ENCODE peak calls at places on chromosomes 6 and 20, in five cellular contexts. L is left lung, U is neural progenitor cell, F is mesendoderm, X is testis. K is an unnamed sample.
A peak's percentile ranks its signal among the peaks of the same experiment; 100 is the strongest.

GRCh38 chr6:99434702-99435530 is 9.8 kb upstream of the PNISR start:
- DNase-seq in F (peak; percentile 13), X (no peak), L (no peak), U (no peak), K (no peak)

GRCh38 chr6:25350593-25350992 is 71.4 kb downstream of the CARMIL1 start:
- DNase-seq in L (no peak), U (no peak), X (no peak), F (no peak), K (no peak)

GRCh38 chr20:32583581-32584045 is 1.5 kb downstream of the NOL4L start:
- DNase-seq in U (peak; percentile 66), F (peak; percentile 34), L (no peak), X (no peak), K (peak; percentile 68)

GRCh38 chr6:14131579-14131978 is 14.0 kb downstream of the CD83 start:
- DNase-seq in X (no peak), L (no peak), F (no peak), U (no peak), K (peak; percentile 5)

GRCh38 chr6:141261016-141261671 is 871.6 kb upstream of the GJE1 start:
- DNase-seq in L (peak; percentile 43), X (no peak), U (no peak), F (no peak), K (no peak)

GRCh38 chr6:83352413-83352812 is 78.4 kb downstream of the ME1 start:
- DNase-seq in L (no peak), F (no peak), U (no peak), X (no peak), K (no peak)

GRCh38 chr6:132414761-132415160 is 13.5 kb upstream of the MOXD1 start:
- DNase-seq in X (no peak), F (peak; percentile 77), L (no peak), U (no peak), K (no peak)

GRCh38 chr20:14913896-14914295 is 576.5 kb upstream of the FLRT3 start:
- DNase-seq in L (no peak), X (no peak), U (no peak), F (no peak), K (no peak)

GRCh38 chr6:155185544-155185943 is 78.3 kb upstream of the CLDN20 start:
- DNase-seq in L (no peak), F (peak; percentile 84), X (no peak), U (peak; percentile 76), K (peak; percentile 34)

GRCh38 chr20:59032713-59033059 is 551 bp upstream of the ATP5F1E start:
- DNase-seq in L (no peak), X (no peak), U (no peak), F (peak; percentile 83), K (peak; percentile 70)

GRCh38 chr20:58636983-58637421 is 14.1 kb upstream of the STX16 start:
- DNase-seq in F (peak; percentile 50), X (no peak), L (no peak), U (peak; percentile 50), K (no peak)

GRCh38 chr6:77231438-77232305 is 231.6 kb downstream of the HTR1B start:
- DNase-seq in U (peak; percentile 72), F (peak; percentile 39), L (no peak), X (no peak), K (no peak)

GRCh38 chr6:159400806-159401205 is 231.6 kb downstream of the FNDC1 start:
- DNase-seq in F (no peak), X (no peak), U (no peak), L (no peak), K (no peak)

GRCh38 chr6:15462717-15463525 is 199.9 kb downstream of the DTNBP1 start:
- DNase-seq in L (no peak), F (no peak), X (no peak), U (no peak), K (no peak)

GRCh38 chr6:137426007-137426689 is 68.0 kb downstream of the OLIG3 start:
- DNase-seq in L (no peak), U (no peak), X (no peak), F (no peak), K (no peak)

GRCh38 chr6:118748311-118749062 is 97.1 kb upstream of the CEP85L start:
- DNase-seq in U (peak; percentile 26), X (peak; percentile 61), F (peak; percentile 67), L (no peak), K (peak; percentile 89)

GRCh38 chr6:80508885-80509630 is 402.6 kb downstream of the BCKDHB start:
- DNase-seq in F (no peak), U (no peak), X (no peak), L (no peak), K (no peak)

GRCh38 chr6:143962644-143962929 is 45.5 kb downstream of the PLAGL1 start:
- DNase-seq in L (no peak), X (peak; percentile 28), F (peak; percentile 74), U (peak; percentile 87), K (peak; percentile 22)

GRCh38 chr6:158467923-158468322 is 92.0 kb upstream of the TMEM181 start:
- DNase-seq in X (peak; percentile 21), U (peak; percentile 50), L (no peak), F (peak; percentile 31), K (no peak)

GRCh38 chr6:73722318-73723060 is 26.5 kb downstream of the CD109 start:
- DNase-seq in U (no peak), L (no peak), X (no peak), F (no peak), K (no peak)

GRCh38 chr6:138287144-138287955 is 69.1 kb upstream of the PBOV1 start:
- DNase-seq in F (peak; percentile 74), L (no peak), U (peak; percentile 47), X (peak; percentile 38), K (peak; percentile 71)

GRCh38 chr6:161748535-161749386 is 474.9 kb upstream of the AGPAT4 start:
- DNase-seq in U (peak; percentile 86), L (no peak), X (peak; percentile 63), F (peak; percentile 88), K (peak; percentile 84)

GRCh38 chr6:52394251-52394666 is 25.9 kb upstream of the EFHC1 start:
- DNase-seq in U (no peak), F (no peak), L (no peak), X (no peak), K (no peak)
- H3K4me3 ChIP-seq in U (no peak overlapping the region), F (no peak overlapping the region), L (no peak overlapping the region), X (no peak overlapping the region), K (no peak overlapping the region)

DNA sequence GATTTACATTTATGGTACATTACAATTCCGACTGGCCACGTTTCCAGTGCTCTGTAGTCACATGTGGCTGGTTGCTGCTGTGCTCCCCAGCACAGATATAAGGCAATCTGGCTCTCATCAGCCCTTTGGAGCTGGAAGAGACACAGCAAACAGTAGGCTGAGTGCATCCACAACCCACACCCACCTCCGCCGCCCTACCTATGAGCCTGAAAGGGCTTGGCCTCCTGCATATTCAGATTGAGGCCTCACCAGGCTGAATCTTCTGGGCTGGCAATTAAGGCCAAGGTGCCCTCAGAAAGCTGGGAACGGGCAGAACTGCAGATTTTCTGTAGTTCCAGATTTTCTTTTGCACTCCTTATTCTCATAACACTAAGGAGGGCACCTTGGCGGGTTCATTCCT is 2.7 kb upstream of the SNHG17 start:
- DNase-seq in L (no peak), F (no peak), U (no peak), X (no peak), K (no peak)
- H3K27ac ChIP-seq in L (no peak overlapping the region), F (no peak overlapping the region), U (no peak overlapping the region), X (no peak overlapping the region), K (no peak overlapping the region)

GRCh38 chr20:19252670-19253120 is 40.3 kb downstream of the SLC24A3 start:
- DNase-seq in U (no peak), X (no peak), L (no peak), F (no peak), K (no peak)
- H3K4me3 ChIP-seq in U (no peak overlapping the region), X (no peak overlapping the region), L (no peak overlapping the region), F (no peak overlapping the region), K (no peak overlapping the region)

GRCh38 chr6:63306446-63306845 is 13.3 kb downstream of the LGSN start:
- DNase-seq in F (no peak), X (no peak), U (no peak), L (no peak), K (no peak)

GRCh38 chr6:63299667-63300066 is 20.1 kb downstream of the LGSN start:
- DNase-seq in L (no peak), F (no peak), X (no peak), U (no peak), K (no peak)

GRCh38 chr6:63307581-63308246 is 12.1 kb downstream of the LGSN start:
- DNase-seq in U (peak; percentile 55), L (no peak), F (peak; percentile 65), X (no peak), K (peak; percentile 27)

GRCh38 chr6:63305278-63305677 is 14.5 kb downstream of the LGSN start:
- DNase-seq in F (no peak), U (no peak), X (no peak), L (no peak), K (no peak)
- H3K27ac ChIP-seq in F (no peak overlapping the region), U (no peak overlapping the region), X (no peak overlapping the region), L (no peak overlapping the region), K (no peak overlapping the region)

GRCh38 chr6:1395941-1396908 is 6.8 kb downstream of the FOXF2 start:
- DNase-seq in F (no peak), X (no peak), L (no peak), U (peak; percentile 31), K (no peak)
- H3K4me3 ChIP-seq in F (no peak overlapping the region), X (no peak overlapping the region), L (no peak overlapping the region), U (no peak overlapping the region), K (no peak overlapping the region)

GRCh38 chr20:1424336-1424735 is 31.5 kb upstream of the FKBP1A start:
- DNase-seq in U (no peak), L (no peak), F (no peak), X (no peak), K (no peak)

GRCh38 chr20:1423206-1423605 is 30.4 kb upstream of the FKBP1A start:
- DNase-seq in L (no peak), U (no peak), X (no peak), F (no peak), K (no peak)

GRCh38 chr20:1422756-1423155 is 29.9 kb upstream of the FKBP1A start:
- DNase-seq in L (no peak), U (no peak), F (peak; percentile 90), X (no peak), K (no peak)

GRCh38 chr20:1426231-1426849 is 33.5 kb upstream of the FKBP1A start:
- DNase-seq in U (no peak), L (no peak), F (no peak), X (no peak), K (no peak)

GRCh38 chr20:1423625-1424106 is 30.8 kb upstream of the FKBP1A start:
- DNase-seq in X (no peak), F (peak; percentile 99), U (peak; percentile 89), L (no peak), K (peak; percentile 74)
- H3K27ac ChIP-seq in X (no peak overlapping the region), F (no peak overlapping the region), U (no peak overlapping the region), L (no peak overlapping the region), K (no peak overlapping the region)

GRCh38 chr6:170253910-170254269 is 37.0 kb downstream of the DLL1 start:
- DNase-seq in U (no peak), X (no peak), F (no peak), L (peak; percentile 39), K (no peak)
- H3K4me3 ChIP-seq in U (no peak overlapping the region), X (no peak overlapping the region), F (no peak overlapping the region), L (no peak overlapping the region), K (no peak overlapping the region)

DNA sequence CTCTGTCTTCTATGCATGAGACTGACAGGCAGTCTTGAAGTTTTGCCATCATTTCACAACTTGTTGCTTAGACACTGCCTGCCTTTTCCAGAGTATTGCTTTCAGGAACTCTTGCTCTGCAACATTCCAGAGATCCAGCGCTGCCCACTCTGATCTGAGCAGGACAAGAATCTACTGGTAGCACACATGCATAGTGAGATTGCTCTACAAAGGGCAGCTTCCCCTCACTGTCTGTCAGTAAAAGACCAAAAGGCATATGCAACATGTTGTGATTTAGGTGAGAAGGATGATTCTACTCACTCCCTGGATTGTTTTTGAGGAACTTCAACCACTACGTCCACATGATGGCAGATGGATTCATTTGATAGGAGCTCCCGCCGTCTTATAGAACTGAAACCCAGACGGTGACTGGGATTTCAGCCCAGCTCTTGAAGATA is 259.1 kb downstream of the ARID1B start:
- DNase-seq in U (no peak), X (no peak), F (peak; percentile 61), L (no peak), K (no peak)
- H3K27ac ChIP-seq in U (no peak overlapping the region), X (no peak overlapping the region), F (no peak overlapping the region), L (peak overlapping the region; percentile 57), K (peak overlapping the region; percentile 56)

K was measured in WERI-Rb-1.